ENCODE peak calls at places on chromosomes 6 and 20, in five cellular contexts. V is activated CD8-positive, alpha-beta memory T cell treated with anti-CD3 and anti-CD28 coated beads, Interleukin-2, amount 50 U/mL, for 48 hours; B is CD8-positive, alpha-beta memory T cell; G is effector memory CD8-positive, alpha-beta T cell; M is EL. O is an unnamed sample.

GRCh38 chr6:18260448-18261106 is 3.8 kb downstream of the DEK start:
- DNase-seq in M (peak), V (no peak), B (no peak), G (peak), O (no peak)

GRCh38 chr20:51871943-51872342 is 69.6 kb upstream of the SALL4 start:
- DNase-seq in M (no peak), V (no peak), B (no peak), G (no peak), O (no peak)

GRCh38 chr6:130206474-130206873 is 16.3 kb downstream of the SAMD3 start:
- DNase-seq in M (no peak), G (no peak), V (no peak), B (no peak), O (no peak)

GRCh38 chr6:32854376-32855178 is 585 bp downstream of the PSMB9 start:
- DNase-seq in V (peak), G (peak), B (no peak), M (peak), O (no peak)

GRCh38 chr20:56653221-56653620 is 24.1 kb downstream of the TFAP2C start:
- DNase-seq in G (no peak), B (no peak), M (no peak), V (no peak), O (no peak)

GRCh38 chr6:71510057-71510713 is 221.6 kb downstream of the OGFRL1 start:
- DNase-seq in M (peak), G (no peak), V (no peak), B (no peak), O (no peak)

GRCh38 chr6:45836438-45836824 is 179.2 kb downstream of the CLIC5 start:
- DNase-seq in B (no peak), V (no peak), G (no peak), M (no peak), O (no peak)

GRCh38 chr20:19501476-19502115 is 256.5 kb upstream of the RIN2 start:
- DNase-seq in B (no peak), G (no peak), M (no peak), V (no peak), O (no peak)

GRCh38 chr6:79546186-79546585 is 9.0 kb upstream of the LCA5 start:
- DNase-seq in V (no peak), M (peak), G (no peak), B (no peak), O (no peak)

GRCh38 chr6:169225131-169225576 is 28.5 kb downstream of the THBS2 start:
- DNase-seq in V (no peak), M (no peak), G (no peak), B (no peak), O (no peak)

GRCh38 chr6:93087606-93088005 is 331.8 kb downstream of the EPHA7 start:
- DNase-seq in M (no peak), G (no peak), B (no peak), V (no peak), O (no peak)

GRCh38 chr6:128521302-128521632 is 868 bp upstream of the PTPRK start:
- DNase-seq in G (no peak), M (no peak), V (no peak), B (no peak), O (no peak)

GRCh38 chr20:58752565-58752964 is 60.0 kb downstream of the NPEPL1 start:
- DNase-seq in G (no peak), B (no peak), M (no peak), V (no peak), O (no peak)

GRCh38 chr20:49339123-49339522 is 61.3 kb upstream of the ZNFX1 start:
- DNase-seq in M (no peak), B (no peak), G (no peak), V (no peak), O (no peak)

GRCh38 chr20:49983123-49983847 is 505 bp downstream of the SNAI1 start:
- DNase-seq in V (no peak), G (no peak), M (no peak), B (no peak), O (no peak)

GRCh38 chr6:43221046-43221773 is 8.1 kb downstream of the DNPH1 start:
- DNase-seq in G (no peak), M (no peak), V (no peak), B (no peak), O (no peak)

GRCh38 chr20:23371496-23371895 is 9.5 kb downstream of the GZF1 start:
- DNase-seq in G (no peak), M (no peak), B (no peak), V (no peak), O (no peak)

GRCh38 chr6:89927788-89928565 is 33.7 kb downstream of the GJA10 start:
- DNase-seq in V (no peak), G (no peak), M (peak), B (no peak), O (no peak)

GRCh38 chr6:22320750-22321149 is 23.9 kb upstream of the PRL start:
- DNase-seq in B (no peak), M (peak), V (no peak), G (no peak), O (no peak)

GRCh38 chr20:57089701-57090144 is 176.7 kb downstream of the BMP7 start:
- DNase-seq in G (no peak), M (peak), B (peak), V (peak), O (peak)

GRCh38 chr6:215335-216034 is 76.8 kb upstream of the DUSP22 start:
- DNase-seq in G (peak), B (no peak), M (peak), V (peak), O (no peak)

GRCh38 chr6:22612241-22612640 is 42.9 kb downstream of the HDGFL1 start:
- DNase-seq in M (no peak), G (no peak), B (no peak), V (no peak), O (no peak)

O was measured in hypothalamus.